ENCODE peak calls at places on chromosomes 13 and 19, in eight cellular contexts. One of them, this sample, is unnamed.

GRCh38 chr13:35388979-35389378 is 87.5 kb downstream of the MAB21L1 start:
- DNase-seq in body of pancreas: no peak
- DNase-seq in fibroblast of mammary gland: peak
- DNase-seq in AG04450: no peak
- DNase-seq in upper lobe of right lung: no peak
- DNase-seq in neural progenitor cell: no peak
- DNase-seq in B cell: no peak
- DNase-seq in OCI-LY7: no peak
- DNase-seq in this sample: no peak

GRCh38 chr19:10074153-10074552 is 12.0 kb upstream of the SHFL start:
- DNase-seq in body of pancreas: no peak
- DNase-seq in fibroblast of mammary gland: peak
- DNase-seq in AG04450: no peak
- DNase-seq in upper lobe of right lung: no peak
- DNase-seq in neural progenitor cell: peak
- DNase-seq in B cell: no peak
- DNase-seq in OCI-LY7: peak
- DNase-seq in this sample: no peak

GRCh38 chr19:58543826-58544590 is at the start of gene TRIM28:
- DNase-seq in body of pancreas: peak
- DNase-seq in fibroblast of mammary gland: peak
- DNase-seq in AG04450: peak
- DNase-seq in upper lobe of right lung: peak
- DNase-seq in neural progenitor cell: peak
- DNase-seq in B cell: peak
- DNase-seq in OCI-LY7: peak
- DNase-seq in this sample: peak

GRCh38 chr19:31408460-31409124 is 59.4 kb upstream of the TSHZ3 start:
- DNase-seq in body of pancreas: no peak
- DNase-seq in fibroblast of mammary gland: peak
- DNase-seq in AG04450: peak
- DNase-seq in upper lobe of right lung: no peak
- DNase-seq in neural progenitor cell: no peak
- DNase-seq in B cell: no peak
- DNase-seq in OCI-LY7: no peak
- DNase-seq in this sample: no peak

GRCh38 chr19:19385900-19386339 is 19.6 kb upstream of the GATAD2A start:
- DNase-seq in body of pancreas: no peak
- DNase-seq in fibroblast of mammary gland: no peak
- DNase-seq in AG04450: no peak
- DNase-seq in upper lobe of right lung: no peak
- DNase-seq in neural progenitor cell: no peak
- DNase-seq in B cell: no peak
- DNase-seq in OCI-LY7: peak
- DNase-seq in this sample: no peak

GRCh38 chr19:55080915-55081772 is 5.5 kb downstream of the EPS8L1 start:
- DNase-seq in body of pancreas: peak
- DNase-seq in fibroblast of mammary gland: peak
- DNase-seq in AG04450: no peak
- DNase-seq in upper lobe of right lung: peak
- DNase-seq in neural progenitor cell: peak
- DNase-seq in B cell: peak
- DNase-seq in OCI-LY7: peak
- DNase-seq in this sample: peak

GRCh38 chr13:36758345-36758744 is 60.7 kb upstream of the RFXAP start:
- DNase-seq in body of pancreas: peak
- DNase-seq in fibroblast of mammary gland: no peak
- DNase-seq in AG04450: no peak
- DNase-seq in upper lobe of right lung: no peak
- DNase-seq in neural progenitor cell: no peak
- DNase-seq in B cell: no peak
- DNase-seq in OCI-LY7: no peak
- DNase-seq in this sample: no peak

GRCh38 chr13:113930711-113931637 is 42.9 kb downstream of the C13orf46 start:
- DNase-seq in body of pancreas: no peak
- DNase-seq in fibroblast of mammary gland: no peak
- DNase-seq in AG04450: no peak
- DNase-seq in upper lobe of right lung: peak
- DNase-seq in neural progenitor cell: no peak
- DNase-seq in B cell: no peak
- DNase-seq in OCI-LY7: no peak
- DNase-seq in this sample: peak

GRCh38 chr13:111909501-111909900 is 157.4 kb upstream of the SOX1 start:
- DNase-seq in body of pancreas: no peak
- DNase-seq in fibroblast of mammary gland: no peak
- DNase-seq in AG04450: no peak
- DNase-seq in upper lobe of right lung: no peak
- DNase-seq in neural progenitor cell: no peak
- DNase-seq in B cell: no peak
- DNase-seq in OCI-LY7: no peak
- DNase-seq in this sample: no peak

GRCh38 chr19:48637948-48638830 is 1.0 kb upstream of the DBP start:
- DNase-seq in body of pancreas: peak
- DNase-seq in fibroblast of mammary gland: peak
- DNase-seq in AG04450: peak
- DNase-seq in upper lobe of right lung: peak
- DNase-seq in neural progenitor cell: peak
- DNase-seq in B cell: peak
- DNase-seq in OCI-LY7: peak
- DNase-seq in this sample: peak

GRCh38 chr19:48635263-48635965 is 1.8 kb downstream of the DBP start:
- DNase-seq in body of pancreas: peak
- DNase-seq in fibroblast of mammary gland: no peak
- DNase-seq in AG04450: no peak
- DNase-seq in upper lobe of right lung: peak
- DNase-seq in neural progenitor cell: peak
- DNase-seq in B cell: peak
- DNase-seq in OCI-LY7: peak
- DNase-seq in this sample: peak

GRCh38 chr19:48637449-48637947 is 319 bp upstream of the DBP start:
- DNase-seq in body of pancreas: peak
- DNase-seq in fibroblast of mammary gland: peak
- DNase-seq in AG04450: peak
- DNase-seq in upper lobe of right lung: peak
- DNase-seq in neural progenitor cell: peak
- DNase-seq in B cell: peak
- DNase-seq in OCI-LY7: peak
- DNase-seq in this sample: peak

GRCh38 chr19:48635966-48636858 is 967 bp downstream of the DBP start:
- DNase-seq in body of pancreas: peak
- DNase-seq in fibroblast of mammary gland: no peak
- DNase-seq in AG04450: no peak
- DNase-seq in upper lobe of right lung: peak
- DNase-seq in neural progenitor cell: peak
- DNase-seq in B cell: no peak
- DNase-seq in OCI-LY7: no peak
- DNase-seq in this sample: no peak

GRCh38 chr19:48636859-48637448 is at the start of gene DBP:
- DNase-seq in body of pancreas: peak
- DNase-seq in fibroblast of mammary gland: no peak
- DNase-seq in AG04450: no peak
- DNase-seq in upper lobe of right lung: peak
- DNase-seq in neural progenitor cell: no peak
- DNase-seq in B cell: peak
- DNase-seq in OCI-LY7: no peak
- DNase-seq in this sample: no peak
- TF ChIP-seq CTCF in body of pancreas: peak
- TF ChIP-seq CTCF in fibroblast of mammary gland: no peak
- TF ChIP-seq CTCF in AG04450: peak
- TF ChIP-seq CTCF in upper lobe of right lung: peak
- TF ChIP-seq CTCF in neural progenitor cell: peak
- TF ChIP-seq CTCF in B cell: peak
- TF ChIP-seq CTCF in OCI-LY7: peak
- TF ChIP-seq CTCF in this sample: no peak

GRCh38 chr19:35224681-35225604 is 3.6 kb downstream of the FAM187B start:
- DNase-seq in body of pancreas: peak
- DNase-seq in fibroblast of mammary gland: no peak
- DNase-seq in AG04450: no peak
- DNase-seq in upper lobe of right lung: peak
- DNase-seq in neural progenitor cell: no peak
- DNase-seq in B cell: peak
- DNase-seq in OCI-LY7: peak
- DNase-seq in this sample: no peak
- TF ChIP-seq CTCF in body of pancreas: no peak
- TF ChIP-seq CTCF in fibroblast of mammary gland: no peak
- TF ChIP-seq CTCF in AG04450: no peak
- TF ChIP-seq CTCF in upper lobe of right lung: no peak
- TF ChIP-seq CTCF in neural progenitor cell: peak
- TF ChIP-seq CTCF in B cell: no peak
- TF ChIP-seq CTCF in OCI-LY7: peak
- TF ChIP-seq CTCF in this sample: no peak

GRCh38 chr13:99446242-99446641 is 55.0 kb upstream of the TM9SF2 start:
- DNase-seq in body of pancreas: no peak
- DNase-seq in fibroblast of mammary gland: no peak
- DNase-seq in AG04450: no peak
- DNase-seq in upper lobe of right lung: no peak
- DNase-seq in neural progenitor cell: no peak
- DNase-seq in B cell: no peak
- DNase-seq in OCI-LY7: no peak
- DNase-seq in this sample: no peak
- TF ChIP-seq CTCF in body of pancreas: no peak
- TF ChIP-seq CTCF in fibroblast of mammary gland: no peak
- TF ChIP-seq CTCF in AG04450: peak
- TF ChIP-seq CTCF in upper lobe of right lung: no peak
- TF ChIP-seq CTCF in neural progenitor cell: peak
- TF ChIP-seq CTCF in B cell: no peak
- TF ChIP-seq CTCF in OCI-LY7: peak
- TF ChIP-seq CTCF in this sample: no peak

GRCh38 chr19:24000656-24001055 is 86.0 kb downstream of the ZNF726 start:
- DNase-seq in body of pancreas: no peak
- DNase-seq in fibroblast of mammary gland: no peak
- DNase-seq in AG04450: no peak
- DNase-seq in upper lobe of right lung: no peak
- DNase-seq in neural progenitor cell: no peak
- DNase-seq in B cell: no peak
- DNase-seq in OCI-LY7: no peak
- DNase-seq in this sample: no peak

GRCh38 chr19:23999821-24000610 is 85.3 kb downstream of the ZNF726 start:
- DNase-seq in body of pancreas: no peak
- DNase-seq in fibroblast of mammary gland: no peak
- DNase-seq in AG04450: no peak
- DNase-seq in upper lobe of right lung: no peak
- DNase-seq in neural progenitor cell: no peak
- DNase-seq in B cell: no peak
- DNase-seq in OCI-LY7: no peak
- DNase-seq in this sample: no peak

GRCh38 chr19:23998568-23998967 is 83.9 kb downstream of the ZNF726 start:
- DNase-seq in body of pancreas: no peak
- DNase-seq in fibroblast of mammary gland: no peak
- DNase-seq in AG04450: no peak
- DNase-seq in upper lobe of right lung: no peak
- DNase-seq in neural progenitor cell: no peak
- DNase-seq in B cell: no peak
- DNase-seq in OCI-LY7: no peak
- DNase-seq in this sample: no peak

GRCh38 chr19:23992348-23992747 is 77.7 kb downstream of the ZNF726 start:
- DNase-seq in body of pancreas: no peak
- DNase-seq in fibroblast of mammary gland: no peak
- DNase-seq in AG04450: no peak
- DNase-seq in upper lobe of right lung: no peak
- DNase-seq in neural progenitor cell: no peak
- DNase-seq in B cell: no peak
- DNase-seq in OCI-LY7: no peak
- DNase-seq in this sample: no peak

GRCh38 chr19:23996549-23996948 is 81.9 kb downstream of the ZNF726 start:
- DNase-seq in body of pancreas: no peak
- DNase-seq in fibroblast of mammary gland: peak
- DNase-seq in AG04450: no peak
- DNase-seq in upper lobe of right lung: no peak
- DNase-seq in neural progenitor cell: peak
- DNase-seq in B cell: no peak
- DNase-seq in OCI-LY7: peak
- DNase-seq in this sample: no peak
- TF ChIP-seq CTCF in body of pancreas: no peak
- TF ChIP-seq CTCF in fibroblast of mammary gland: peak
- TF ChIP-seq CTCF in AG04450: peak
- TF ChIP-seq CTCF in upper lobe of right lung: peak
- TF ChIP-seq CTCF in neural progenitor cell: peak
- TF ChIP-seq CTCF in B cell: peak
- TF ChIP-seq CTCF in OCI-LY7: peak
- TF ChIP-seq CTCF in this sample: no peak

GRCh38 chr19:49814010-49814409 is 918 bp upstream of the FUZ start:
- DNase-seq in body of pancreas: no peak
- DNase-seq in fibroblast of mammary gland: no peak
- DNase-seq in AG04450: no peak
- DNase-seq in upper lobe of right lung: no peak
- DNase-seq in neural progenitor cell: no peak
- DNase-seq in B cell: no peak
- DNase-seq in OCI-LY7: no peak
- DNase-seq in this sample: no peak

GRCh38 chr19:49812452-49812996 is 568 bp downstream of the FUZ start:
- DNase-seq in body of pancreas: no peak
- DNase-seq in fibroblast of mammary gland: no peak
- DNase-seq in AG04450: no peak
- DNase-seq in upper lobe of right lung: no peak
- DNase-seq in neural progenitor cell: peak
- DNase-seq in B cell: no peak
- DNase-seq in OCI-LY7: peak
- DNase-seq in this sample: no peak

GRCh38 chr19:49811328-49811727 is 1.8 kb downstream of the FUZ start:
- DNase-seq in body of pancreas: no peak
- DNase-seq in fibroblast of mammary gland: no peak
- DNase-seq in AG04450: no peak
- DNase-seq in upper lobe of right lung: no peak
- DNase-seq in neural progenitor cell: no peak
- DNase-seq in B cell: no peak
- DNase-seq in OCI-LY7: no peak
- DNase-seq in this sample: no peak

GRCh38 chr19:49809987-49810389 is 3.1 kb downstream of the FUZ start:
- DNase-seq in body of pancreas: no peak
- DNase-seq in fibroblast of mammary gland: no peak
- DNase-seq in AG04450: no peak
- DNase-seq in upper lobe of right lung: no peak
- DNase-seq in neural progenitor cell: no peak
- DNase-seq in B cell: no peak
- DNase-seq in OCI-LY7: no peak
- DNase-seq in this sample: no peak

DNA sequence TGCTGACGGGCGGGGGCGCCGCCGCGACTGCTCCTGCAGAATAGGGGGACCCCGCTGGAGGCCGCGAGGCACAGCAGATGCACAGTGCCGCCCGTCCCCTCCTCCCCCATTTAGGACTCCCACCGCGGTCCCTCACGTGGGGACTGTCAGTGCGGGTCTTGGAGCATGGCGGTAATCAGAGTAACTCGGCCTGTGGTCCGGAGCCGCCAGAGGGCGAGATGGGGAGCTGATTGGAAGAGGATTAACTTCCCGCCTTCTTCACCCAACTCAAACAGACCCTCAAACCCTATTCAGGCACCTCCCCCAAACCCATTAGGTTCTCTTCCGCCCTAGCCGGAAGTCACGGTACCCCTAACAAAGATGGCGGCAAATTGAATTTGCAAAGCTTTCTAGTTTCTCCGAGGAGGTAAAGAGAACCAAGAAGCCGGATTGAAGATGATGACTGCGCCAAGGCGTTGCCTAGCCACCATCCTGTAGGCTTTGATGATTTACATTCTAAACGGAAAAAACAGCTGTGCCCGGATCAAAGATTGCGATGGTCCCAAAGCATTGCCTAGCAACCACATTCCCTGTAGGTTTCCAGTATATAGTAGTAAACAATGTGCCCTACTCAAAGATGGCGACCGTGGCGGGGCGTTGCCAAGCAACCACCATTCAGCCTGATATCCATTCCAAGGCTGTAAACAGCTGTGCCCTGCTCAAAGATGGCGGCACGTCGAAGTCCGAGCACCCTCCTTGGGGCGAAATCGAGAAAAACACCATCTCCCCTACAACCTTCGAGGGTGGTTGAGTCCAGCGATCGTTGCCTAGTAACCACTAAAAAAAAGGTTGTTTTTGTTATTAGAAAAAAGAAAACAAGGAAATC is at the start of gene FUZ:
- DNase-seq in body of pancreas: peak
- DNase-seq in fibroblast of mammary gland: peak
- DNase-seq in AG04450: peak
- DNase-seq in upper lobe of right lung: peak
- DNase-seq in neural progenitor cell: peak
- DNase-seq in B cell: peak
- DNase-seq in OCI-LY7: peak
- DNase-seq in this sample: peak
- TF ChIP-seq CTCF in body of pancreas: peak
- TF ChIP-seq CTCF in fibroblast of mammary gland: peak
- TF ChIP-seq CTCF in AG04450: peak
- TF ChIP-seq CTCF in upper lobe of right lung: peak
- TF ChIP-seq CTCF in neural progenitor cell: peak
- TF ChIP-seq CTCF in B cell: peak
- TF ChIP-seq CTCF in OCI-LY7: peak
- TF ChIP-seq CTCF in this sample: no peak

This sample was measured in GM20000.